ENCODE peak calls at places on chromosomes 4 and X, in five cellular contexts. C is spleen, O is left ventricle myocardium inferior, P is A549, N is brain microvascular endothelial cell. B is an unnamed sample.

GRCh38 chr4:5711479-5712184 is 631 bp downstream of the EVC start:
- DNase-seq in C (no peak), N (peak; percentile 51), O (peak; percentile 39), P (peak; percentile 55), B (no peak)

GRCh38 chrX:48945517-48946348 is 11.7 kb downstream of the OTUD5 start:
- DNase-seq in O (peak; percentile 22), P (peak; percentile 61), N (peak; percentile 37), C (peak; percentile 88), B (peak; percentile 26)

GRCh38 chr4:122854444-122854843 is 27.8 kb downstream of the FGF2 start:
- DNase-seq in N (no peak), P (no peak), O (no peak), C (no peak), B (no peak)

GRCh38 chrX:155027509-155028066 is 944 bp downstream of the FUNDC2 start:
- DNase-seq in C (no peak), N (peak; percentile 45), O (no peak), P (peak; percentile 53), B (peak; percentile 4)

GRCh38 chr4:83054928-83055327 is 19.9 kb downstream of the COPS4 start:
- DNase-seq in O (no peak), P (peak; percentile 27), N (no peak), C (no peak), B (peak; percentile 26)

GRCh38 chrX:20513185-20513584 is 246.5 kb upstream of the RPS6KA3 start:
- DNase-seq in O (no peak), P (no peak), C (no peak), N (no peak), B (no peak)

GRCh38 chrX:73647212-73647611 is 84.2 kb downstream of the CHIC1 start:
- DNase-seq in C (no peak), P (no peak), N (no peak), O (no peak), B (no peak)

GRCh38 chr4:178966644-178967043 is 1524.4 kb upstream of the AGA start:
- DNase-seq in P (no peak), O (no peak), N (no peak), C (no peak), B (no peak)

GRCh38 chr4:14260591-14260990 is 633.1 kb upstream of the BOD1L1 start:
- DNase-seq in N (no peak), O (no peak), P (no peak), C (no peak), B (no peak)

GRCh38 chr4:11605597-11605996 is 176.9 kb upstream of the HS3ST1 start:
- DNase-seq in N (no peak), C (no peak), P (no peak), O (no peak), B (no peak)

GRCh38 chrX:1932231-1932630 is 317.4 kb downstream of the ASMT start:
- DNase-seq in O (no peak), C (no peak), P (no peak), N (peak; percentile 71), B (no peak)

GRCh38 chr4:60938181-60938580 is 261.9 kb upstream of the ADGRL3 start:
- DNase-seq in P (no peak), N (no peak), O (no peak), C (no peak), B (no peak)

GRCh38 chrX:22164770-22165388 is 107.8 kb upstream of the CBLL2 start:
- DNase-seq in O (no peak), C (no peak), P (peak; percentile 27), N (peak; percentile 6), B (peak; percentile 15)

GRCh38 chrX:1661922-1662221 is 47.0 kb downstream of the ASMT start:
- DNase-seq in C (no peak), P (no peak), O (no peak), N (no peak), B (no peak)

GRCh38 chrX:48468247-48468671 is 1.8 kb downstream of the SLC38A5 start:
- DNase-seq in P (no peak), C (peak; percentile 83), N (no peak), O (no peak), B (no peak)

GRCh38 chr4:1674682-1675081 is 9.4 kb downstream of the FAM53A start:
- DNase-seq in P (no peak), C (no peak), O (no peak), N (no peak), B (no peak)

GRCh38 chr4:135485371-135485770 is 1283.8 kb upstream of the PABPC4L start:
- DNase-seq in P (no peak), C (no peak), N (no peak), O (no peak), B (no peak)

GRCh38 chrX:40018021-40018420 is 79.7 kb downstream of the BCOR start:
- DNase-seq in P (no peak), O (no peak), C (peak; percentile 21), N (no peak), B (no peak)

GRCh38 chr4:2257361-2258001 is 4.4 kb downstream of the MXD4 start:
- DNase-seq in N (no peak), P (no peak), C (peak; percentile 76), O (peak; percentile 20), B (no peak)

GRCh38 chr4:52552778-52553177 is 106.3 kb downstream of the USP46 start:
- DNase-seq in P (no peak), O (no peak), N (no peak), C (no peak), B (no peak)

GRCh38 chr4:89242864-89243740 is 64.5 kb downstream of the GPRIN3 start:
- DNase-seq in C (no peak), P (no peak), O (no peak), N (no peak), B (no peak)

GRCh38 chrX:121641560-121641959 is 594.1 kb downstream of the GLUD2 start:
- DNase-seq in P (peak; percentile 1), C (no peak), N (no peak), O (no peak), B (peak; percentile 12)

DNA sequence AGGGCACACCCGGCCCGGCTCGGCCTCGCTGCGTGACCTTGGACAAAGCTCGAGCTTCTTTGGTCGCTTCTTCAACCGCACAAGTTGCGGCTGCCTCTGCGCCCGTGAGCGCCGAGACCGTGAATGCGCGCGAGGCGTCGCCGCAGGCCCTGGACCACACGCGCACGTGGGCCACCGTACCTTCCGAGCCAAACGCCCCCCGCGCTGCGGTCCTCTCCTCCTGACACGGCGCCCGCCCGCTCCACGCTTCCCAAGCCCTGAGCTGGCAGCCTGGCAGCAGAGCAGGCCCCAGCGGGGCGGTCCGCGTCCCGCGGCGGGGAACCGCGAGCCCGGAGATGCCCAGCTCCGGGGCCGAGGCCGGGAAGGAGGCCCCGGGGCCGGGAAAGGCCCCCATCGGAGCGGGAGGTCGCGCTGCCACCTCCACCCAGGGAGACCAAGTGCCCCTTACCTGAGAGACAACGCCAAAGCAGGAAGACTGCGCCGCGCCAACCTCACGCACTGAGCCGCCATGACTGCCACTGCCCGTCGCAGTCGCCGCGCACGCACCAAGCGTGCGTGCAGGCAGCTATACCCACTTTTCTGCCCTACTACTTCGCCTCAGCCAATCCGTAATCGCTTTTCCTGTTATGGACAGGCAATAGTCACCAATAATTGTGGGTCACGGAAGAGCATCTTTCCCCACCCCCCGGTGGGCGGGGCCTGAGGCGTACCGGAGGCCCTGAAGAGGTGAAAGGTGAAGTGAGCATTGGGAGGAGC is at the start of gene GRPEL1:
- DNase-seq in O (peak; percentile 100), C (peak; percentile 99), P (peak; percentile 98), N (peak; percentile 99), B (peak; percentile 95)
- H3K27ac ChIP-seq in O (peak within 1 kb of the TSS; percentile 96), C (peak within 1 kb of the TSS; percentile 94), P (peak within 1 kb of the TSS; percentile 97), N (peak within 1 kb of the TSS; percentile 57), B (peak within 1 kb of the TSS; percentile 79)

GRCh38 chr4:26319467-26320158 is 1.2 kb upstream of the RBPJ start:
- DNase-seq in P (peak; percentile 99), N (peak; percentile 100), O (peak; percentile 97), C (peak; percentile 98), B (peak; percentile 95)
- TF ChIP-seq CTCF in P (no peak), N (no peak), O (no peak), C (no peak), B (peak; percentile 37)

GRCh38 chr4:78652282-78652876 is 100.8 kb downstream of the ANXA3 start:
- DNase-seq in O (no peak), N (no peak), C (no peak), P (no peak), B (no peak)
- H3K27ac ChIP-seq in O (peak overlapping the region; percentile 54), N (no peak overlapping the region), C (no peak overlapping the region), P (peak overlapping the region; percentile 68), B (no peak overlapping the region)

GRCh38 chr4:147511005-147511660 is 30.2 kb downstream of the EDNRA start:
- DNase-seq in O (no peak), N (no peak), P (no peak), C (no peak), B (no peak)

GRCh38 chr4:147516133-147516532 is 35.2 kb downstream of the EDNRA start:
- DNase-seq in O (no peak), P (no peak), N (no peak), C (no peak), B (no peak)

GRCh38 chr4:147515220-147515936 is 34.5 kb downstream of the EDNRA start:
- DNase-seq in C (no peak), O (no peak), N (no peak), P (no peak), B (no peak)

GRCh38 chr4:147513051-147513450 is 32.2 kb downstream of the EDNRA start:
- DNase-seq in C (no peak), P (no peak), N (no peak), O (no peak), B (no peak)

GRCh38 chr4:147513952-147514351 is 33.1 kb downstream of the EDNRA start:
- DNase-seq in O (no peak), C (no peak), N (no peak), P (no peak), B (no peak)
- TF ChIP-seq CTCF in O (no peak), C (no peak), N (peak; percentile 21), P (no peak), B (no peak)

GRCh38 chr4:149572711-149573110 is 242.9 kb downstream of the IQCM start:
- DNase-seq in O (no peak), C (no peak), P (no peak), N (no peak), B (no peak)

DNA sequence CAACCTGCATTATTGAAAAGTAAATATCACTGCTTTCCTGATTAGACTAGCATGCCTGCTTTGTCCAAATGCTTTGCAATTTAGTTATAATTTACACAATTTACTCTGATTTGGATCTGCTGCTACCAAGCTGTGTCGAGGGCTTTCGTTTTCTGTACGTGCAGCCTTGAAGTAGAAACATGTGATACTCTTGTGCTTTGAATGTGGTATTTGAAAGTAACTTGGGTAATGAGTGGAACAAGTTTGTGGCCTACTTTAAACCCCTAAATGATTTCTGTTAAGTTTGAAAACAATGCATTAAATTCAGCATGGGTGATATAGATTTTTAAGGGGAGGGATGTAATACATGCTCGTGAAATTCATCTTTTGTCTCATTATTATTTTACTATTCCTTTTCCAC is 240.7 kb downstream of the IQCM start:
- DNase-seq in C (no peak), O (no peak), P (no peak), N (no peak), B (no peak)
- H3K27ac ChIP-seq in C (no peak overlapping the region), O (no peak overlapping the region), P (no peak overlapping the region), N (no peak overlapping the region), B (no peak overlapping the region)

GRCh38 chr4:8739357-8739756 is 132.3 kb downstream of the HMX1 start:
- DNase-seq in P (no peak), O (no peak), C (peak; percentile 48), N (no peak), B (no peak)

GRCh38 chr4:8737601-8738279 is 133.9 kb downstream of the HMX1 start:
- DNase-seq in P (no peak), N (no peak), O (no peak), C (peak; percentile 64), B (no peak)

GRCh38 chr4:8739820-8740665 is 131.6 kb downstream of the HMX1 start:
- DNase-seq in N (no peak), P (no peak), O (no peak), C (peak; percentile 47), B (no peak)

GRCh38 chr4:8737075-8737474 is 134.6 kb downstream of the HMX1 start:
- DNase-seq in C (no peak), O (no peak), P (no peak), N (no peak), B (no peak)

GRCh38 chr4:8738471-8738931 is 133.1 kb downstream of the HMX1 start:
- DNase-seq in N (no peak), P (no peak), O (no peak), C (peak; percentile 68), B (no peak)
- TF ChIP-seq CTCF in N (no peak), P (no peak), O (no peak), C (no peak), B (no peak)